ENCODE peak calls at places on chromosomes 4 and X, in five cellular contexts. One of them, this sample, is unnamed.

GRCh38 chr4:147975325-147975724 is 243.4 kb downstream of the ARHGAP10 start:
- DNase-seq in progenitor cell of endocrine pancreas: no peak
- DNase-seq in heart left ventricle: no peak
- DNase-seq in A549: no peak
- DNase-seq in PC-9: no peak
- DNase-seq in this sample: no peak

GRCh38 chr4:28523791-28524190 is 1663.2 kb downstream of the STIM2 start:
- DNase-seq in progenitor cell of endocrine pancreas: no peak
- DNase-seq in heart left ventricle: no peak
- DNase-seq in A549: no peak
- DNase-seq in PC-9: no peak
- DNase-seq in this sample: no peak

GRCh38 chr4:8475751-8476575 is 35.4 kb downstream of the TRMT44 start:
- DNase-seq in progenitor cell of endocrine pancreas: no peak
- DNase-seq in heart left ventricle: no peak
- DNase-seq in A549: no peak
- DNase-seq in PC-9: no peak
- DNase-seq in this sample: no peak

GRCh38 chr4:40525811-40526598 is 103.7 kb downstream of the RBM47 start:
- DNase-seq in progenitor cell of endocrine pancreas: no peak
- DNase-seq in heart left ventricle: peak
- DNase-seq in A549: peak
- DNase-seq in PC-9: peak
- DNase-seq in this sample: no peak

GRCh38 chr4:184826315-184827266 is 823 bp upstream of the ACSL1 start:
- DNase-seq in progenitor cell of endocrine pancreas: no peak
- DNase-seq in heart left ventricle: peak
- DNase-seq in A549: no peak
- DNase-seq in PC-9: no peak
- DNase-seq in this sample: no peak

GRCh38 chr4:7422098-7422897 is 12.4 kb downstream of the PSAPL1 start:
- DNase-seq in progenitor cell of endocrine pancreas: no peak
- DNase-seq in heart left ventricle: no peak
- DNase-seq in A549: no peak
- DNase-seq in PC-9: no peak
- DNase-seq in this sample: no peak

GRCh38 chr4:79864470-79865190 is 208.4 kb downstream of the ANTXR2 start:
- DNase-seq in progenitor cell of endocrine pancreas: no peak
- DNase-seq in heart left ventricle: no peak
- DNase-seq in A549: no peak
- DNase-seq in PC-9: no peak
- DNase-seq in this sample: no peak

GRCh38 chr4:27278615-27279014 is 418.0 kb downstream of the STIM2 start:
- DNase-seq in progenitor cell of endocrine pancreas: peak
- DNase-seq in heart left ventricle: no peak
- DNase-seq in A549: no peak
- DNase-seq in PC-9: peak
- DNase-seq in this sample: peak

GRCh38 chr4:82284475-82284857 is 89.3 kb downstream of the HNRNPD start:
- DNase-seq in progenitor cell of endocrine pancreas: no peak
- DNase-seq in heart left ventricle: no peak
- DNase-seq in A549: no peak
- DNase-seq in PC-9: no peak
- DNase-seq in this sample: no peak

GRCh38 chr4:123986268-123986798 is 589.7 kb downstream of the SPRY1 start:
- DNase-seq in progenitor cell of endocrine pancreas: no peak
- DNase-seq in heart left ventricle: peak
- DNase-seq in A549: no peak
- DNase-seq in PC-9: peak
- DNase-seq in this sample: peak

GRCh38 chr4:153089781-153090180 is 114.5 kb upstream of the TRIM2 start:
- DNase-seq in progenitor cell of endocrine pancreas: no peak
- DNase-seq in heart left ventricle: no peak
- DNase-seq in A549: no peak
- DNase-seq in PC-9: no peak
- DNase-seq in this sample: no peak

GRCh38 chr4:89283975-89284556 is 23.5 kb downstream of the GPRIN3 start:
- DNase-seq in progenitor cell of endocrine pancreas: no peak
- DNase-seq in heart left ventricle: no peak
- DNase-seq in A549: no peak
- DNase-seq in PC-9: no peak
- DNase-seq in this sample: no peak

GRCh38 chrX:149871940-149872339 is 9.0 kb upstream of the MAGEA8 start:
- DNase-seq in progenitor cell of endocrine pancreas: no peak
- DNase-seq in heart left ventricle: no peak
- DNase-seq in A549: no peak
- DNase-seq in PC-9: peak
- DNase-seq in this sample: peak

GRCh38 chr4:176376032-176376614 is 56.4 kb downstream of the SPCS3 start:
- DNase-seq in progenitor cell of endocrine pancreas: no peak
- DNase-seq in heart left ventricle: no peak
- DNase-seq in A549: peak
- DNase-seq in PC-9: no peak
- DNase-seq in this sample: no peak

GRCh38 chr4:109032676-109033075 is 269.8 kb downstream of the COL25A1 start:
- DNase-seq in progenitor cell of endocrine pancreas: no peak
- DNase-seq in heart left ventricle: no peak
- DNase-seq in A549: no peak
- DNase-seq in PC-9: no peak
- DNase-seq in this sample: no peak

GRCh38 chr4:8560265-8561047 is 19.7 kb upstream of the GPR78 start:
- DNase-seq in progenitor cell of endocrine pancreas: no peak
- DNase-seq in heart left ventricle: no peak
- DNase-seq in A549: no peak
- DNase-seq in PC-9: peak
- DNase-seq in this sample: no peak

GRCh38 chrX:107766470-107767140 is 9.0 kb downstream of the TSC22D3 start:
- DNase-seq in progenitor cell of endocrine pancreas: no peak
- DNase-seq in heart left ventricle: peak
- DNase-seq in A549: no peak
- DNase-seq in PC-9: peak
- DNase-seq in this sample: no peak

GRCh38 chr4:168421671-168422070 is 58.6 kb downstream of the DDX60L start:
- DNase-seq in progenitor cell of endocrine pancreas: no peak
- DNase-seq in heart left ventricle: no peak
- DNase-seq in A549: no peak
- DNase-seq in PC-9: peak
- DNase-seq in this sample: peak

GRCh38 chr4:95124906-95125504 is 367.2 kb downstream of the BMPR1B start:
- DNase-seq in progenitor cell of endocrine pancreas: no peak
- DNase-seq in heart left ventricle: peak
- DNase-seq in A549: peak
- DNase-seq in PC-9: peak
- DNase-seq in this sample: peak

GRCh38 chr4:189022441-189023035 is 883.3 kb downstream of the TRIML1 start:
- DNase-seq in progenitor cell of endocrine pancreas: no peak
- DNase-seq in heart left ventricle: no peak
- DNase-seq in A549: no peak
- DNase-seq in PC-9: no peak
- DNase-seq in this sample: no peak

GRCh38 chr4:751676-752075 is 46.0 kb downstream of the PCGF3 start:
- DNase-seq in progenitor cell of endocrine pancreas: no peak
- DNase-seq in heart left ventricle: no peak
- DNase-seq in A549: no peak
- DNase-seq in PC-9: no peak
- DNase-seq in this sample: no peak

GRCh38 chr4:13142191-13142590 is 341.9 kb downstream of the RAB28 start:
- DNase-seq in progenitor cell of endocrine pancreas: no peak
- DNase-seq in heart left ventricle: no peak
- DNase-seq in A549: no peak
- DNase-seq in PC-9: no peak
- DNase-seq in this sample: no peak

GRCh38 chr4:1171306-1172227 is 816 bp downstream of the SPON2 start:
- DNase-seq in progenitor cell of endocrine pancreas: no peak
- DNase-seq in heart left ventricle: no peak
- DNase-seq in A549: no peak
- DNase-seq in PC-9: no peak
- DNase-seq in this sample: no peak

GRCh38 chr4:25158817-25159216 is 1.4 kb downstream of the SEPSECS start:
- DNase-seq in progenitor cell of endocrine pancreas: no peak
- DNase-seq in heart left ventricle: no peak
- DNase-seq in A549: no peak
- DNase-seq in PC-9: no peak
- DNase-seq in this sample: no peak

GRCh38 chr4:76984127-76984526 is 34.6 kb downstream of the SEPTIN11 start:
- DNase-seq in progenitor cell of endocrine pancreas: no peak
- DNase-seq in heart left ventricle: no peak
- DNase-seq in A549: no peak
- DNase-seq in PC-9: no peak
- DNase-seq in this sample: no peak

GRCh38 chr4:165331823-165332222 is 4.4 kb downstream of the MSMO1 start:
- DNase-seq in progenitor cell of endocrine pancreas: no peak
- DNase-seq in heart left ventricle: no peak
- DNase-seq in A549: no peak
- DNase-seq in PC-9: no peak
- DNase-seq in this sample: no peak

GRCh38 chr4:165332502-165332901 is 5.0 kb downstream of the MSMO1 start:
- DNase-seq in progenitor cell of endocrine pancreas: no peak
- DNase-seq in heart left ventricle: no peak
- DNase-seq in A549: no peak
- DNase-seq in PC-9: no peak
- DNase-seq in this sample: no peak

GRCh38 chr4:165331316-165331715 is 3.8 kb downstream of the MSMO1 start:
- DNase-seq in progenitor cell of endocrine pancreas: no peak
- DNase-seq in heart left ventricle: no peak
- DNase-seq in A549: no peak
- DNase-seq in PC-9: no peak
- DNase-seq in this sample: no peak

GRCh38 chr4:165336743-165337142 is 9.3 kb downstream of the MSMO1 start:
- DNase-seq in progenitor cell of endocrine pancreas: no peak
- DNase-seq in heart left ventricle: no peak
- DNase-seq in A549: no peak
- DNase-seq in PC-9: no peak
- DNase-seq in this sample: no peak

GRCh38 chr4:165335163-165335703 is 7.8 kb downstream of the MSMO1 start:
- DNase-seq in progenitor cell of endocrine pancreas: no peak
- DNase-seq in heart left ventricle: no peak
- DNase-seq in A549: no peak
- DNase-seq in PC-9: no peak
- DNase-seq in this sample: no peak
- TF ChIP-seq CTCF in progenitor cell of endocrine pancreas: no peak
- TF ChIP-seq CTCF in heart left ventricle: no peak
- TF ChIP-seq CTCF in A549: no peak
- TF ChIP-seq CTCF in PC-9: no peak
- TF ChIP-seq CTCF in this sample: no peak

GRCh38 chr4:55444822-55445221 is 49.1 kb downstream of the TMEM165 start:
- DNase-seq in progenitor cell of endocrine pancreas: no peak
- DNase-seq in heart left ventricle: no peak
- DNase-seq in A549: no peak
- DNase-seq in PC-9: no peak
- DNase-seq in this sample: no peak
- TF ChIP-seq CTCF in progenitor cell of endocrine pancreas: no peak
- TF ChIP-seq CTCF in heart left ventricle: peak
- TF ChIP-seq CTCF in A549: peak
- TF ChIP-seq CTCF in PC-9: no peak
- TF ChIP-seq CTCF in this sample: no peak

GRCh38 chrX:115912372-115912897 is 258.1 kb upstream of the AGTR2 start:
- DNase-seq in progenitor cell of endocrine pancreas: no peak
- DNase-seq in heart left ventricle: no peak
- DNase-seq in A549: no peak
- DNase-seq in PC-9: no peak
- DNase-seq in this sample: no peak
- TF ChIP-seq CTCF in progenitor cell of endocrine pancreas: peak
- TF ChIP-seq CTCF in heart left ventricle: no peak
- TF ChIP-seq CTCF in A549: no peak
- TF ChIP-seq CTCF in PC-9: peak
- TF ChIP-seq CTCF in this sample: no peak

DNA sequence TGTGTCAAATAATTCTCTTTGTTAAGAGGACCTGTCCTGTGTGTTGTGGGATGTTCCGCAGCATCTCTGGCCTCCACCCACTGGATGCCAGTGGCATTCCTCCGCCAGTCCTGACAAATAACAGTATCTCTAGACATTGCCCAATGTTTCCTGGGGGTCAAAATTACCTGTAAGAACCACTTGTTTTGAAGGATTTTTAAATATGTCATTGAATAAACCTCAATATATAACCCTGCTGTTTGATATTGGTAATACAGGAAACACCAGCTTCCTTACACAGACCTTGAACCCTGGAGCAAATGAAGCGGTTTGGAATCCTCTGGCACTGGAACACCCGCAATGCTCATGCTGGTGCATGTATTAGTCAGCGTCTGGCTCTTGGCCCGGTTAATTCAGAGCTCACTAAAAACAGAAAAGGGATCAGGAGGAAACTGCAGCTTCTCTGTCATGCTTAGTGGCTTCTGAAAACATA is 101.3 kb downstream of the TBL1X start:
- DNase-seq in progenitor cell of endocrine pancreas: no peak
- DNase-seq in heart left ventricle: peak
- DNase-seq in A549: peak
- DNase-seq in PC-9: peak
- DNase-seq in this sample: peak
- TF ChIP-seq CTCF in progenitor cell of endocrine pancreas: no peak
- TF ChIP-seq CTCF in heart left ventricle: no peak
- TF ChIP-seq CTCF in A549: no peak
- TF ChIP-seq CTCF in PC-9: no peak
- TF ChIP-seq CTCF in this sample: no peak

GRCh38 chrX:152958524-152959465 is 35.1 kb downstream of the PNMA5 start:
- DNase-seq in progenitor cell of endocrine pancreas: peak
- DNase-seq in heart left ventricle: peak
- DNase-seq in A549: peak
- DNase-seq in PC-9: peak
- DNase-seq in this sample: peak
- TF ChIP-seq CTCF in progenitor cell of endocrine pancreas: peak
- TF ChIP-seq CTCF in heart left ventricle: peak
- TF ChIP-seq CTCF in A549: peak
- TF ChIP-seq CTCF in PC-9: peak
- TF ChIP-seq CTCF in this sample: peak

DNA sequence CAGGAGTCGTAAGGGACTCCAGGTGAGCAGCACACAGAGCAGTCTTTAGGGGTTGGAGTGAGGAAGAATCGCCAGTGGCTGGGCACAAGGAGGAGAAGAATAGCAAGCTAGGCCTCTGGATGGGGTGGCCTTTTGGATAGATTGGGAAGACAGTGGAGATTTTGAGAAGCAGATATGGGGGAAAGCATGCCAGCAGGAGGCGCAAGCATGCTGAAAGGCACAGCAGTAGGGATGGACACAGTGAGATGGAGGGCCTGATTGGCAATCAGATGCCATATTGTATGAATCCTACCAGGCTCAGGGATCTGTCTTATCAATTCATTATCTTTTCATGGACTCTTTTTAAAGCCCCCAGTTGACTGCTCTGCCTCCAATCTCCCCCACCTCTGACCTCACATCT is 60.4 kb upstream of the MAGEA4 start:
- DNase-seq in progenitor cell of endocrine pancreas: no peak
- DNase-seq in heart left ventricle: no peak
- DNase-seq in A549: no peak
- DNase-seq in PC-9: no peak
- DNase-seq in this sample: no peak
- TF ChIP-seq CTCF in progenitor cell of endocrine pancreas: no peak
- TF ChIP-seq CTCF in heart left ventricle: no peak
- TF ChIP-seq CTCF in A549: no peak
- TF ChIP-seq CTCF in PC-9: no peak
- TF ChIP-seq CTCF in this sample: no peak